ENCODE peak calls at places on chromosomes 5 and 9, in five cellular contexts. One of them, this sample, is unnamed.

GRCh38 chr5:176810687-176811501 is 535 bp downstream of the UNC5A start:
- DNase-seq in hippocampal formation: no peak
- DNase-seq in skeletal muscle cell: no peak
- DNase-seq in iris pigment epithelial cell: peak; percentile 36
- DNase-seq in tibial artery: no peak
- DNase-seq in this sample: no peak

GRCh38 chr9:76415731-76416130 is 21.5 kb upstream of the RFK start:
- DNase-seq in skeletal muscle cell: no peak
- DNase-seq in iris pigment epithelial cell: peak; percentile 66
- DNase-seq in hippocampal formation: no peak
- DNase-seq in tibial artery: no peak
- DNase-seq in this sample: peak; percentile 86

GRCh38 chr5:139660105-139660915 is 12.2 kb downstream of the CXXC5 start:
- DNase-seq in iris pigment epithelial cell: no peak
- DNase-seq in tibial artery: peak; percentile 96
- DNase-seq in hippocampal formation: peak; percentile 93
- DNase-seq in skeletal muscle cell: no peak
- DNase-seq in this sample: no peak

GRCh38 chr5:57221049-57221568 is 47.2 kb downstream of the GPBP1 start:
- DNase-seq in hippocampal formation: no peak
- DNase-seq in iris pigment epithelial cell: peak; percentile 48
- DNase-seq in skeletal muscle cell: no peak
- DNase-seq in tibial artery: no peak
- DNase-seq in this sample: peak; percentile 27

GRCh38 chr5:175387144-175387543 is 56.8 kb downstream of the DRD1 start:
- DNase-seq in iris pigment epithelial cell: no peak
- DNase-seq in skeletal muscle cell: no peak
- DNase-seq in tibial artery: no peak
- DNase-seq in hippocampal formation: no peak
- DNase-seq in this sample: no peak

GRCh38 chr5:38922199-38922598 is 76.4 kb downstream of the OSMR start:
- DNase-seq in iris pigment epithelial cell: peak; percentile 56
- DNase-seq in hippocampal formation: peak; percentile 28
- DNase-seq in skeletal muscle cell: no peak
- DNase-seq in tibial artery: no peak
- DNase-seq in this sample: peak; percentile 24

GRCh38 chr9:111516061-111516465 is 8.9 kb upstream of the ZNF483 start:
- DNase-seq in iris pigment epithelial cell: peak; percentile 54
- DNase-seq in hippocampal formation: no peak
- DNase-seq in skeletal muscle cell: no peak
- DNase-seq in tibial artery: no peak
- DNase-seq in this sample: no peak

GRCh38 chr5:106392766-106393165 is 1278.0 kb downstream of the EFNA5 start:
- DNase-seq in tibial artery: no peak
- DNase-seq in iris pigment epithelial cell: peak; percentile 27
- DNase-seq in skeletal muscle cell: peak; percentile 58
- DNase-seq in hippocampal formation: no peak
- DNase-seq in this sample: no peak

GRCh38 chr5:95962475-95962773 is 773 bp upstream of the ELL2 start:
- DNase-seq in hippocampal formation: no peak
- DNase-seq in tibial artery: no peak
- DNase-seq in iris pigment epithelial cell: no peak
- DNase-seq in skeletal muscle cell: no peak
- DNase-seq in this sample: no peak

GRCh38 chr5:132821791-132822190 is 8.7 kb downstream of the SHROOM1 start:
- DNase-seq in skeletal muscle cell: no peak
- DNase-seq in tibial artery: no peak
- DNase-seq in iris pigment epithelial cell: peak; percentile 52
- DNase-seq in hippocampal formation: peak; percentile 50
- DNase-seq in this sample: peak; percentile 51

GRCh38 chr5:143066556-143067281 is 296.5 kb downstream of the ARHGAP26 start:
- DNase-seq in hippocampal formation: no peak
- DNase-seq in iris pigment epithelial cell: peak; percentile 52
- DNase-seq in skeletal muscle cell: peak; percentile 59
- DNase-seq in tibial artery: no peak
- DNase-seq in this sample: peak; percentile 79

GRCh38 chr5:170267431-170268152 is 30.0 kb downstream of the LCP2 start:
- DNase-seq in iris pigment epithelial cell: peak; percentile 77
- DNase-seq in tibial artery: peak; percentile 86
- DNase-seq in skeletal muscle cell: peak; percentile 29
- DNase-seq in hippocampal formation: peak; percentile 73
- DNase-seq in this sample: peak; percentile 69

GRCh38 chr5:95817430-95817829 is 5.1 kb downstream of the GLRX start:
- DNase-seq in skeletal muscle cell: peak; percentile 61
- DNase-seq in hippocampal formation: no peak
- DNase-seq in iris pigment epithelial cell: peak; percentile 84
- DNase-seq in tibial artery: no peak
- DNase-seq in this sample: no peak

GRCh38 chr5:180135967-180136641 is 64.5 kb upstream of the RNF130 start:
- DNase-seq in tibial artery: peak; percentile 55
- DNase-seq in hippocampal formation: no peak
- DNase-seq in skeletal muscle cell: no peak
- DNase-seq in iris pigment epithelial cell: no peak
- DNase-seq in this sample: no peak

GRCh38 chr5:81081461-81081835 is 121.3 kb downstream of the RASGRF2 start:
- DNase-seq in iris pigment epithelial cell: no peak
- DNase-seq in hippocampal formation: peak; percentile 52
- DNase-seq in skeletal muscle cell: no peak
- DNase-seq in tibial artery: no peak
- DNase-seq in this sample: no peak

GRCh38 chr5:38845555-38846378 is at the start of gene OSMR:
- DNase-seq in skeletal muscle cell: peak; percentile 98
- DNase-seq in iris pigment epithelial cell: peak; percentile 99
- DNase-seq in hippocampal formation: peak; percentile 23
- DNase-seq in tibial artery: peak; percentile 99
- DNase-seq in this sample: no peak

GRCh38 chr9:6956796-6957355 is 199.1 kb downstream of the KDM4C start:
- DNase-seq in tibial artery: no peak
- DNase-seq in skeletal muscle cell: no peak
- DNase-seq in iris pigment epithelial cell: no peak
- DNase-seq in hippocampal formation: no peak
- DNase-seq in this sample: peak; percentile 63

GRCh38 chr5:15727375-15727774 is 227.4 kb downstream of the FBXL7 start:
- DNase-seq in tibial artery: no peak
- DNase-seq in iris pigment epithelial cell: no peak
- DNase-seq in hippocampal formation: no peak
- DNase-seq in skeletal muscle cell: no peak
- DNase-seq in this sample: no peak